ENCODE peak calls at places on chromosomes 7 and 10, in eight cellular contexts. One of them, this sample, is unnamed.

GRCh38 chr10:114703377-114704125 is 45.5 kb upstream of the ABLIM1 start:
- DNase-seq in body of pancreas: no peak
- DNase-seq in GM20000: peak
- DNase-seq in fibroblast of mammary gland: peak
- DNase-seq in psoas muscle: no peak
- DNase-seq in GM12865: peak
- DNase-seq in endodermal cell: no peak
- DNase-seq in pancreas: no peak
- DNase-seq in this sample: peak

GRCh38 chr10:17586741-17587720 is 30.1 kb downstream of the HACD1 start:
- DNase-seq in body of pancreas: no peak
- DNase-seq in GM20000: no peak
- DNase-seq in fibroblast of mammary gland: no peak
- DNase-seq in psoas muscle: no peak
- DNase-seq in GM12865: peak
- DNase-seq in endodermal cell: no peak
- DNase-seq in pancreas: no peak
- DNase-seq in this sample: no peak

GRCh38 chr10:69472544-69472943 is 21.3 kb downstream of the TSPAN15 start:
- DNase-seq in body of pancreas: no peak
- DNase-seq in GM20000: no peak
- DNase-seq in fibroblast of mammary gland: peak
- DNase-seq in psoas muscle: no peak
- DNase-seq in GM12865: no peak
- DNase-seq in endodermal cell: no peak
- DNase-seq in pancreas: no peak
- DNase-seq in this sample: no peak

GRCh38 chr10:24341371-24341770 is 132.4 kb downstream of the KIAA1217 start:
- DNase-seq in body of pancreas: no peak
- DNase-seq in GM20000: no peak
- DNase-seq in fibroblast of mammary gland: peak
- DNase-seq in psoas muscle: no peak
- DNase-seq in GM12865: no peak
- DNase-seq in endodermal cell: no peak
- DNase-seq in pancreas: no peak
- DNase-seq in this sample: no peak

GRCh38 chr10:70856454-70856853 is 31.9 kb downstream of the PCBD1 start:
- DNase-seq in body of pancreas: no peak
- DNase-seq in GM20000: peak
- DNase-seq in fibroblast of mammary gland: no peak
- DNase-seq in psoas muscle: no peak
- DNase-seq in GM12865: peak
- DNase-seq in endodermal cell: no peak
- DNase-seq in pancreas: no peak
- DNase-seq in this sample: no peak

GRCh38 chr7:95693551-95694333 is 78.6 kb upstream of the DYNC1I1 start:
- DNase-seq in body of pancreas: no peak
- DNase-seq in GM20000: no peak
- DNase-seq in fibroblast of mammary gland: peak
- DNase-seq in psoas muscle: no peak
- DNase-seq in GM12865: no peak
- DNase-seq in endodermal cell: no peak
- DNase-seq in pancreas: no peak
- DNase-seq in this sample: no peak

GRCh38 chr10:65907199-65907712 is 1018.6 kb upstream of the LRRTM3 start:
- DNase-seq in body of pancreas: no peak
- DNase-seq in GM20000: no peak
- DNase-seq in fibroblast of mammary gland: no peak
- DNase-seq in psoas muscle: no peak
- DNase-seq in GM12865: no peak
- DNase-seq in endodermal cell: no peak
- DNase-seq in pancreas: no peak
- DNase-seq in this sample: no peak

GRCh38 chr7:20440472-20441105 is 109.9 kb downstream of the ITGB8 start:
- DNase-seq in body of pancreas: peak
- DNase-seq in GM20000: peak
- DNase-seq in fibroblast of mammary gland: peak
- DNase-seq in psoas muscle: no peak
- DNase-seq in GM12865: peak
- DNase-seq in endodermal cell: peak
- DNase-seq in pancreas: peak
- DNase-seq in this sample: peak

GRCh38 chr10:1130226-1130625 is 74.0 kb downstream of the WDR37 start:
- DNase-seq in body of pancreas: no peak
- DNase-seq in GM20000: no peak
- DNase-seq in fibroblast of mammary gland: no peak
- DNase-seq in psoas muscle: no peak
- DNase-seq in GM12865: no peak
- DNase-seq in endodermal cell: no peak
- DNase-seq in pancreas: no peak
- DNase-seq in this sample: no peak

GRCh38 chr10:6068422-6068821 is 6.3 kb upstream of the IL2RA start:
- DNase-seq in body of pancreas: peak
- DNase-seq in GM20000: peak
- DNase-seq in fibroblast of mammary gland: no peak
- DNase-seq in psoas muscle: no peak
- DNase-seq in GM12865: peak
- DNase-seq in endodermal cell: no peak
- DNase-seq in pancreas: no peak
- DNase-seq in this sample: no peak

GRCh38 chr7:22675436-22675835 is 51.6 kb upstream of the IL6 start:
- DNase-seq in body of pancreas: no peak
- DNase-seq in GM20000: no peak
- DNase-seq in fibroblast of mammary gland: peak
- DNase-seq in psoas muscle: no peak
- DNase-seq in GM12865: no peak
- DNase-seq in endodermal cell: no peak
- DNase-seq in pancreas: no peak
- DNase-seq in this sample: no peak

GRCh38 chr7:1922870-1923236 is 252.8 kb downstream of the ELFN1 start:
- DNase-seq in body of pancreas: no peak
- DNase-seq in GM20000: no peak
- DNase-seq in fibroblast of mammary gland: peak
- DNase-seq in psoas muscle: no peak
- DNase-seq in GM12865: no peak
- DNase-seq in endodermal cell: no peak
- DNase-seq in pancreas: no peak
- DNase-seq in this sample: no peak

GRCh38 chr10:86936661-86937501 is 20.5 kb downstream of the MMRN2 start:
- DNase-seq in body of pancreas: peak
- DNase-seq in GM20000: no peak
- DNase-seq in fibroblast of mammary gland: peak
- DNase-seq in psoas muscle: no peak
- DNase-seq in GM12865: no peak
- DNase-seq in endodermal cell: peak
- DNase-seq in pancreas: peak
- DNase-seq in this sample: no peak

GRCh38 chr10:49634053-49634660 is 20.3 kb downstream of the CHAT start:
- DNase-seq in body of pancreas: no peak
- DNase-seq in GM20000: no peak
- DNase-seq in fibroblast of mammary gland: no peak
- DNase-seq in psoas muscle: no peak
- DNase-seq in GM12865: no peak
- DNase-seq in endodermal cell: peak
- DNase-seq in pancreas: no peak
- DNase-seq in this sample: peak

GRCh38 chr10:69645296-69645665 is 15.2 kb downstream of the FAM241B start:
- DNase-seq in body of pancreas: no peak
- DNase-seq in GM20000: no peak
- DNase-seq in fibroblast of mammary gland: no peak
- DNase-seq in psoas muscle: peak
- DNase-seq in GM12865: no peak
- DNase-seq in endodermal cell: peak
- DNase-seq in pancreas: peak
- DNase-seq in this sample: no peak

GRCh38 chr7:150945853-150946825 is 32.0 kb downstream of the KCNH2 start:
- DNase-seq in body of pancreas: peak
- DNase-seq in GM20000: no peak
- DNase-seq in fibroblast of mammary gland: no peak
- DNase-seq in psoas muscle: no peak
- DNase-seq in GM12865: no peak
- DNase-seq in endodermal cell: no peak
- DNase-seq in pancreas: peak
- DNase-seq in this sample: peak

GRCh38 chr10:112951349-112952281 is 1.6 kb downstream of the TCF7L2 start:
- DNase-seq in body of pancreas: peak
- DNase-seq in GM20000: peak
- DNase-seq in fibroblast of mammary gland: peak
- DNase-seq in psoas muscle: peak
- DNase-seq in GM12865: peak
- DNase-seq in endodermal cell: peak
- DNase-seq in pancreas: peak
- DNase-seq in this sample: peak

GRCh38 chr7:130882396-130882795 is 148.4 kb upstream of the KLF14 start:
- DNase-seq in body of pancreas: no peak
- DNase-seq in GM20000: no peak
- DNase-seq in fibroblast of mammary gland: no peak
- DNase-seq in psoas muscle: peak
- DNase-seq in GM12865: no peak
- DNase-seq in endodermal cell: no peak
- DNase-seq in pancreas: no peak
- DNase-seq in this sample: no peak

GRCh38 chr7:44348300-44348699 is 22.9 kb upstream of the CAMK2B start:
- DNase-seq in body of pancreas: no peak
- DNase-seq in GM20000: peak
- DNase-seq in fibroblast of mammary gland: peak
- DNase-seq in psoas muscle: no peak
- DNase-seq in GM12865: peak
- DNase-seq in endodermal cell: peak
- DNase-seq in pancreas: no peak
- DNase-seq in this sample: no peak
- TF ChIP-seq CTCF in body of pancreas: no peak
- TF ChIP-seq CTCF in GM20000: no peak
- TF ChIP-seq CTCF in fibroblast of mammary gland: peak
- TF ChIP-seq CTCF in psoas muscle: peak
- TF ChIP-seq CTCF in GM12865: peak
- TF ChIP-seq CTCF in endodermal cell: peak
- TF ChIP-seq CTCF in pancreas: no peak
- TF ChIP-seq CTCF in this sample: no peak

DNA sequence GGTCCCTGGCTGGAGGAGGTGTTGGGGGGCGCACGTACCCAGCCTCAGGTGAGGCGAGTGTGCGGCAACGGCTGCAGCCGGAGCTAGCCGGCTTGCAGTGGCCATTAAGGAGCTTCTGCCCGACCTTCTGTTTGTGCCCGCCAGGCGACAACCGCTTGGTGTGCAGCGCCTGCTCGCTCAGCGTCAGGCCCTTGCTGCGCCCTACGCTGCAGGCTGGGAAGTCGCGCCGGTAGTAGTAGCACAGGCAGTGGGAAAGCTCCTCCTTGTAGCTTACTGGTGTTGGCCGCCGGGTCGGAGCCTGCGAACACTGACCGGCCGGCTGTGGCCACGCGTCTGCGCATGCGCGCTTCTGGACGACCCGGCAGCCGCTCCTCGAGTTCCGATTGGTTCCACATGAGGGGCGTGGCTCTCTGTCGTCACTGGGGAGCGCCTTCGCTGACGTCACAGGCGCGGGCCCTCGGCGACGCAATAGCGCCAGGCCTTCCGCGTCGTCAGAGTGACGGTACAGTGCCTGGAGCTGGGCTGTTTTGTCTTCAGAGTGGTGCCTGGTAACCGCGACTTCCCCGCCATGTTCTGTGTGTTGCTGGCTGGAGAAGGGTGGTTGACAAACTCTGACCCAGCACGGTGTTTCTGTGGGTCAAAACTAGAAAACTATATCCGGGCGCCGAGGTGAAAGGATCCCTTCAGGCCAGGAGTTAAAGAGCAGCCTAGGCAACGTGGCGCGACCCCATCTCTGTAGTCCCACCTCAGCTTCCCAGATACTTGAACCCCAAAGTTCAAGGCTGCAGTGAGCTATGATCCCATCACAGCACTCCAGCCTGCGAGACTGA is 76.3 kb upstream of the TMEM248 start:
- DNase-seq in body of pancreas: peak
- DNase-seq in GM20000: peak
- DNase-seq in fibroblast of mammary gland: peak
- DNase-seq in psoas muscle: peak
- DNase-seq in GM12865: peak
- DNase-seq in endodermal cell: peak
- DNase-seq in pancreas: peak
- DNase-seq in this sample: peak
- TF ChIP-seq CTCF in body of pancreas: peak
- TF ChIP-seq CTCF in GM20000: no peak
- TF ChIP-seq CTCF in fibroblast of mammary gland: no peak
- TF ChIP-seq CTCF in psoas muscle: peak
- TF ChIP-seq CTCF in GM12865: peak
- TF ChIP-seq CTCF in endodermal cell: peak
- TF ChIP-seq CTCF in pancreas: no peak
- TF ChIP-seq CTCF in this sample: peak

DNA sequence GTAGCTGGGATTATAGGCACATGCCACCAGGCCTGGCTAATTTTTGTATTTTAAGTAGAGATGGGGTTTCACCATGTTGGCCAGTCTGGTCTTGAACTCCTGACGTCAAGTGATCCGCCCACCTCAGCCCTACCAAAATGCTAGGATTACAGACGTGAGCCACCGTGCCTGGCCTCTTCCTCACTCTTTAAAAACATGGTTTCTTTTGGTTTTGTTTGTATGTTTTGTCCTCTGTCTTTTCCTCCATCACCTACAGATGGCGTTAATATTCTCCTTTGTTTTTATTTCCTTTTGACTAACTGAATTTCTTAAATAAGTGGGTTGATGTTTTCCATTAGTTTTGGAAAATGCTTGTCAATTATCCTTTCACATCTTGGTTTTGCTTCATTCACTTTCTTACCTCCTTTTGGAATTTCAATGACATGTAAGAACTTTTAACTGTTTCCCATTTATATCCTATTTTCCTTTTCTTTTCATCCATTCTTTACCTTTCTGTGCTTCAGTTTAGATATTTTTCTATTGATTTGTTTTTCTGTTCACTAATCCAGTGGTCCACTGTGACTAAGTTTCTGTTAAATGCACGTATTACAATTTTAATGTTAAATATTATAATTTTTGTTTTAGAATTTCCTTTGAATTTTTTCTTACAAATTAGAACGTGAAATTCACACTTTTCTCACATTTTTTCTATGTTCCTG is 104.1 kb downstream of the ZNF467 start:
- DNase-seq in body of pancreas: no peak
- DNase-seq in GM20000: no peak
- DNase-seq in fibroblast of mammary gland: peak
- DNase-seq in psoas muscle: no peak
- DNase-seq in GM12865: peak
- DNase-seq in endodermal cell: no peak
- DNase-seq in pancreas: no peak
- DNase-seq in this sample: no peak
- TF ChIP-seq CTCF in body of pancreas: peak
- TF ChIP-seq CTCF in GM20000: no peak
- TF ChIP-seq CTCF in fibroblast of mammary gland: peak
- TF ChIP-seq CTCF in psoas muscle: peak
- TF ChIP-seq CTCF in GM12865: peak
- TF ChIP-seq CTCF in endodermal cell: peak
- TF ChIP-seq CTCF in pancreas: no peak
- TF ChIP-seq CTCF in this sample: no peak

DNA sequence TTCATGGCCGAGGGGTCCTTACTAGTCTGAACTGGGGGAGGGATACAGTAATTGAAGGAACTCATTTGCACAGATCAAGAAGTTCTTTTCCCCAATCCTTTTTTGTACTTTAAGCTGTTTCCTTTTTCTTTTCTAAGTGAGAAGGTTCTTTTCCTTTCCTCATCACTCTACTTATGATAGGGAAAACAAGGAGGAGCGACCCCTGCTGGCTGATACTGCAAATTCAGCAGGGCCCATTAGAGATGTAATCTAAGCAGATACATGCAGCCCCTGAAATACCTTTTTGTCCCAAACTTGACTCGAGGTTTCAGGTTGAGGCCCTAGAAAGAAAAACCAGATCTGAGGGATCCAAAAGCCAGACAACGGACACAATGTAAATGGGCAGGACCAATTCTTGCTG is 305.5 kb downstream of the DNAJB9 start:
- DNase-seq in body of pancreas: no peak
- DNase-seq in GM20000: no peak
- DNase-seq in fibroblast of mammary gland: peak
- DNase-seq in psoas muscle: no peak
- DNase-seq in GM12865: peak
- DNase-seq in endodermal cell: peak
- DNase-seq in pancreas: no peak
- DNase-seq in this sample: no peak
- TF ChIP-seq CTCF in body of pancreas: no peak
- TF ChIP-seq CTCF in GM20000: peak
- TF ChIP-seq CTCF in fibroblast of mammary gland: no peak
- TF ChIP-seq CTCF in psoas muscle: no peak
- TF ChIP-seq CTCF in GM12865: peak
- TF ChIP-seq CTCF in endodermal cell: peak
- TF ChIP-seq CTCF in pancreas: no peak
- TF ChIP-seq CTCF in this sample: peak